ENCODE peak calls at places on chromosomes 6 and 20, in ten cellular contexts. S, Y, D, N, Z, V, P, F, W and U are unnamed samples.

GRCh38 chr6:13486679-13487121 is 700 bp downstream of the GFOD1 start:
- DNase-seq in Z (peak), D (peak), V (peak), F (peak), S (peak), Y (peak), N (peak), W (peak), P (peak), U (peak)

GRCh38 chr6:42177514-42178364 is 4.6 kb downstream of the GUCA1A start:
- DNase-seq in F (no peak), W (no peak), P (no peak), D (no peak), S (no peak), V (no peak), N (peak), Z (no peak), Y (peak), U (no peak)

GRCh38 chr6:101069191-101069795 is 188.2 kb upstream of the ASCC3 start:
- DNase-seq in P (no peak), F (no peak), N (no peak), W (no peak), Z (no peak), Y (no peak), S (no peak), D (no peak), V (no peak), U (no peak)

GRCh38 chr20:38050691-38051090 is 17.1 kb downstream of the RPRD1B start:
- DNase-seq in F (no peak), P (no peak), V (no peak), W (no peak), S (no peak), Y (no peak), D (no peak), N (no peak), Z (no peak), U (no peak)

GRCh38 chr20:13819885-13820645 is 35.2 kb downstream of the NDUFAF5 start:
- DNase-seq in S (peak), Z (peak), F (no peak), W (peak), P (peak), Y (peak), D (peak), V (no peak), N (peak), U (peak)

GRCh38 chr6:10733151-10733715 is 10.4 kb downstream of the TMEM14C start:
- DNase-seq in W (peak), D (no peak), Y (peak), N (no peak), F (no peak), Z (peak), P (no peak), S (no peak), V (no peak), U (no peak)

GRCh38 chr6:81265106-81265505 is 487.4 kb downstream of the TENT5A start:
- DNase-seq in P (no peak), W (peak), V (peak), Y (no peak), F (no peak), S (no peak), N (no peak), Z (peak), D (no peak), U (no peak)

GRCh38 chr6:143187173-143187908 is 126.7 kb downstream of the AIG1 start:
- DNase-seq in D (no peak), N (no peak), Z (peak), S (peak), F (no peak), P (no peak), Y (no peak), V (no peak), W (no peak), U (no peak)

GRCh38 chr20:43925786-43926185 is 11.1 kb downstream of the TOX2 start:
- DNase-seq in V (no peak), D (no peak), S (no peak), P (no peak), Y (no peak), Z (no peak), N (no peak), F (no peak), W (no peak), U (peak)

GRCh38 chr6:82022614-82023102 is 224.9 kb downstream of the IBTK start:
- DNase-seq in N (no peak), Z (peak), Y (no peak), P (no peak), D (no peak), W (peak), S (no peak), F (no peak), V (no peak), U (peak)

GRCh38 chr6:56481957-56482356 is 160.7 kb downstream of the DST start:
- DNase-seq in S (no peak), F (no peak), D (no peak), Y (no peak), W (no peak), V (no peak), Z (no peak), P (no peak), N (no peak), U (no peak)

GRCh38 chr20:33687993-33688937 is 2.1 kb upstream of the E2F1 start:
- DNase-seq in D (no peak), Y (no peak), P (no peak), F (no peak), W (peak), N (no peak), Z (no peak), S (no peak), V (no peak), U (no peak)

GRCh38 chr20:9392892-9393857 is 121.2 kb upstream of the LAMP5 start:
- DNase-seq in V (peak), P (peak), F (peak), D (peak), Y (peak), N (peak), W (peak), Z (peak), S (peak), U (peak)

GRCh38 chr6:139262519-139263300 is 29.1 kb downstream of the TXLNB start:
- DNase-seq in P (peak), D (peak), Y (no peak), V (no peak), F (no peak), W (no peak), Z (no peak), S (no peak), N (no peak), U (no peak)

GRCh38 chr6:3433005-3433404 is 23.8 kb downstream of the SLC22A23 start:
- DNase-seq in P (no peak), Z (no peak), N (no peak), F (no peak), Y (no peak), S (no peak), D (no peak), W (no peak), V (no peak), U (no peak)

GRCh38 chr20:45685896-45686295 is 15.9 kb upstream of the WFDC11 start:
- DNase-seq in V (no peak), F (no peak), D (no peak), W (peak), S (no peak), N (peak), Z (no peak), P (no peak), Y (peak), U (peak)

GRCh38 chr6:166778046-166778445 is 151.0 kb upstream of the RPS6KA2 start:
- DNase-seq in W (no peak), D (no peak), V (peak), P (no peak), S (no peak), F (no peak), N (no peak), Z (no peak), Y (no peak), U (no peak)

GRCh38 chr6:123771126-123771525 is 32.5 kb upstream of the NKAIN2 start:
- DNase-seq in D (no peak), S (no peak), P (no peak), W (no peak), Z (no peak), F (no peak), V (no peak), Y (no peak), N (no peak), U (no peak)

GRCh38 chr20:56588996-56589395 is 40.1 kb upstream of the TFAP2C start:
- DNase-seq in S (no peak), V (no peak), Y (no peak), P (no peak), Z (no peak), W (no peak), D (no peak), N (no peak), F (no peak), U (no peak)

GRCh38 chr6:108742041-108742440 is 106.2 kb upstream of the ARMC2 start:
- DNase-seq in S (no peak), V (no peak), Z (no peak), F (no peak), W (no peak), N (no peak), D (no peak), P (no peak), Y (no peak), U (peak)

GRCh38 chr6:169058634-169059033 is 195.0 kb downstream of the THBS2 start:
- DNase-seq in P (no peak), F (no peak), N (no peak), Y (no peak), Z (no peak), D (no peak), V (no peak), W (no peak), S (no peak), U (no peak)

GRCh38 chr20:25032478-25033183 is 25.3 kb downstream of the ACSS1 start:
- DNase-seq in Z (peak), P (no peak), V (peak), D (no peak), W (no peak), N (peak), Y (peak), F (no peak), S (peak), U (peak)

GRCh38 chr20:38722708-38723068 is 1.6 kb upstream of the SLC32A1 start:
- DNase-seq in Z (no peak), V (no peak), S (no peak), N (peak), P (no peak), D (peak), F (no peak), W (no peak), Y (no peak), U (no peak)

GRCh38 chr20:44052166-44052565 is 134.8 kb downstream of the JPH2 start:
- DNase-seq in W (no peak), P (no peak), S (no peak), Z (no peak), Y (no peak), N (no peak), F (no peak), V (peak), D (no peak), U (no peak)

GRCh38 chr20:17529586-17529985 is 1.6 kb downstream of the BFSP1 start:
- DNase-seq in F (no peak), S (no peak), W (no peak), Y (no peak), P (no peak), D (no peak), Z (no peak), N (no peak), V (no peak), U (no peak)

GRCh38 chr20:47066484-47067270 is 172.0 kb downstream of the EYA2 start:
- DNase-seq in V (no peak), Y (no peak), S (no peak), D (no peak), P (no peak), Z (peak), W (no peak), N (no peak), F (no peak), U (no peak)

GRCh38 chr6:100260584-100260983 is 204.1 kb downstream of the SIM1 start:
- DNase-seq in F (no peak), P (no peak), W (no peak), Y (no peak), D (no peak), V (no peak), N (no peak), S (no peak), Z (no peak), U (no peak)

GRCh38 chr6:113065606-113066005 is 718.5 kb downstream of the RFPL4B start:
- DNase-seq in P (no peak), V (no peak), Y (no peak), S (no peak), F (no peak), Z (peak), N (peak), W (no peak), D (no peak), U (no peak)

GRCh38 chr6:169215201-169215661 is 38.4 kb downstream of the THBS2 start:
- DNase-seq in V (no peak), S (no peak), N (no peak), F (no peak), W (no peak), D (no peak), Z (peak), P (no peak), Y (no peak), U (no peak)

DNA sequence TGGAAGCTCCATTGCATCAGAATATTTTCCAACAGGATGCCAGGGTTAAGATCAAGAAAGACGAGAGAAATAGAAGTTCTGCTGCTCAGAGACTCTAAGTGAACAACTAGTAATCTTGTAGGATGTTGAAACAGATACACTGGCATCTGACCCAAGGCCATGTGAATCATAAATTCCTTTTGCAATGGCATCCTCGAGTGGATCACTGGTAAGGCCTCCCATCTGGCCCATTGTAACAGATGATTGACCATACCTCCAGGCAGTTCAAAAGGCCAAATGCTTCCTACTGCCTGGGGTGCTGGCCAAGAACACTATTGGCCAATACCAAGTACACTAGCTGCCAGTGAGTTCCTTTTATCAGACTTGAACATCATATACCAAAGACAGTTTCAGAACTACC is 9.9 kb upstream of the SLC17A3 start:
- DNase-seq in D (no peak), P (no peak), S (no peak), Y (no peak), N (no peak), V (no peak), Z (no peak), W (peak), F (no peak), U (peak)
- TF ChIP-seq CTCF in D (no peak), P (no peak), S (no peak), Y (no peak), N (no peak), V (no peak), Z (no peak), W (no peak), F (no peak), U (no peak)

GRCh38 chr20:10497283-10497682 is 62.2 kb downstream of the SLX4IP start:
- DNase-seq in W (no peak), D (no peak), V (no peak), Z (no peak), N (no peak), P (no peak), F (no peak), Y (no peak), S (no peak), U (no peak)
- TF ChIP-seq CTCF in W (no peak), D (no peak), V (no peak), Z (no peak), N (no peak), P (no peak), F (no peak), Y (no peak), S (no peak), U (no peak)

GRCh38 chr6:30981942-30982772 is 1.4 kb upstream of the MUC21 start:
- DNase-seq in S (peak), W (peak), F (peak), Y (peak), Z (peak), V (no peak), P (no peak), D (no peak), N (peak), U (peak)
- TF ChIP-seq CTCF in S (no peak), W (no peak), F (peak), Y (no peak), Z (peak), V (no peak), P (no peak), D (no peak), N (peak), U (no peak)

GRCh38 chr20:12166053-12166717 is 248.5 kb downstream of the BTBD3 start:
- DNase-seq in S (no peak), F (no peak), N (no peak), Y (no peak), W (peak), Z (peak), V (peak), P (no peak), D (no peak), U (no peak)
- TF ChIP-seq CTCF in S (no peak), F (no peak), N (no peak), Y (no peak), W (no peak), Z (no peak), V (no peak), P (no peak), D (no peak), U (no peak)

GRCh38 chr6:76719449-76719848 is 647.0 kb upstream of the IMPG1 start:
- DNase-seq in D (no peak), V (no peak), N (no peak), W (no peak), F (no peak), Z (no peak), Y (no peak), P (no peak), S (no peak), U (no peak)
- TF ChIP-seq CTCF in D (no peak), V (no peak), N (no peak), W (no peak), F (no peak), Z (no peak), Y (no peak), P (no peak), S (no peak), U (no peak)

GRCh38 chr6:78523622-78524021 is 343.7 kb upstream of the IRAK1BP1 start:
- DNase-seq in S (no peak), W (no peak), V (no peak), P (no peak), D (no peak), Z (no peak), N (no peak), F (no peak), Y (no peak), U (no peak)

GRCh38 chr6:78525961-78526360 is 341.4 kb upstream of the IRAK1BP1 start:
- DNase-seq in Z (no peak), P (no peak), V (no peak), Y (no peak), F (no peak), N (no peak), D (no peak), S (no peak), W (no peak), U (no peak)

GRCh38 chr6:78530208-78530607 is 337.1 kb upstream of the IRAK1BP1 start:
- DNase-seq in S (no peak), Y (peak), N (peak), D (no peak), Z (no peak), F (no peak), P (no peak), W (no peak), V (no peak), U (no peak)

GRCh38 chr6:78528926-78529325 is 338.4 kb upstream of the IRAK1BP1 start:
- DNase-seq in F (no peak), S (no peak), Y (no peak), Z (no peak), D (no peak), W (no peak), N (no peak), P (no peak), V (no peak), U (no peak)

DNA sequence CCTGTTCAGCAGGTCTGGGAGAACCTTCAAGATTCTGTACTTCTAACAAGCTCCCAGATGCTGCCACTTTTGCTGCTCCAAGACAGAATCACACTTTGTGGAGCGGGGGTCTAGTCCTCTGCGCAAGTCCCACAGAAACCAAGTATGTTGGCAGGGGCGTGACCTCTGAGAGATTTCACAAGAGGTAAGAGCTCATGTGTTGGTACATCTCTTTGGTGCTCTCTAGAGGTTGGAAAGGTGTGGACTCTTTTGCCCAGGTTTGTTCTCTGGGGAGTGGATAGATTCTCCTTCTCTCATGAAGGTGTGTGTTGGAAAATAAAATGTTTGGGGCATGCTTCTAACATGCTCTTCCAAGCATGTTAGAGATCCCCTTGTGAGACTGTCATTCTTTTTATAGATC is 340.9 kb upstream of the IRAK1BP1 start:
- DNase-seq in F (no peak), N (no peak), S (no peak), D (no peak), Z (no peak), P (no peak), Y (no peak), V (no peak), W (peak), U (no peak)
- TF ChIP-seq CTCF in F (no peak), N (no peak), S (no peak), D (no peak), Z (no peak), P (no peak), Y (no peak), V (no peak), W (no peak), U (no peak)

GRCh38 chr20:50744143-50744792 is 12.9 kb downstream of the PARD6B start:
- DNase-seq in W (peak), Z (peak), D (no peak), S (peak), N (peak), F (peak), P (no peak), Y (peak), V (peak), U (peak)
- TF ChIP-seq CTCF in W (peak), Z (peak), D (no peak), S (no peak), N (no peak), F (no peak), P (no peak), Y (no peak), V (peak), U (no peak)

DNA sequence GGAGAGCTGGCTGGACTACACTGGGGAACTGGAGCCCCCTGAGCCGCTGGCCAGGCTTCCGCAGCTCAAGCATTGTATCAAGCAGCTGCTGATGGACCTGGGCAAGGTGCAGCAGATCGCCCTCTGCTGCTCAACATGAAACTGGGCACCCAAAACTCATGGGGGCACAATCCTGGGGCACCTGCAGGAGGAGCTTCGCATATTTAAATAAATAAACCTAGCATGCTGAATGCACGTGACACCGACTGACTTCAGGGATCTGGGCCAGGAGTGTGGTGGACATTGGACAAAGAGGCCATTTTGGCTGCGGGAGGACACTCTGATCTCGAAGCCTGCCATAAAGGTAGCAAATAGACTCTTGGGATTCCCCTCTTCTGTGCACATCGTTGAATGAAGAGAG is 6.8 kb downstream of the SCAND1 start:
- DNase-seq in V (no peak), Y (peak), N (peak), W (peak), D (peak), S (no peak), P (no peak), F (no peak), Z (no peak), U (peak)
- TF ChIP-seq CTCF in V (peak), Y (no peak), N (peak), W (peak), D (peak), S (no peak), P (peak), F (no peak), Z (peak), U (peak)